ENCODE peak calls at places on chromosome 12, in four cellular contexts. R, U, Y and H are unnamed samples.

GRCh38 chr12:113658030-113658655 is 186.5 kb upstream of the LHX5 start:
- DNase-seq in R (no peak), Y (no peak), U (no peak), H (no peak)

GRCh38 chr12:4164591-4165558 is 108.7 kb upstream of the CCND2 start:
- DNase-seq in U (no peak), Y (peak; percentile 62), R (peak; percentile 55), H (peak; percentile 13)

GRCh38 chr12:114614040-114614439 is 69.9 kb downstream of the TBX3 start:
- DNase-seq in Y (no peak), R (no peak), U (no peak), H (no peak)

GRCh38 chr12:1834186-1834925 is 14.0 kb downstream of the LRTM2 start:
- DNase-seq in Y (no peak), U (no peak), R (no peak), H (no peak)

GRCh38 chr12:124399622-124400021 is 104.7 kb downstream of the RFLNA start:
- DNase-seq in Y (peak; percentile 62), U (peak; percentile 33), R (no peak), H (peak; percentile 29)

GRCh38 chr12:71415336-71416231 is 24.0 kb upstream of the LGR5 start:
- DNase-seq in U (peak; percentile 66), Y (no peak), R (peak; percentile 31), H (peak; percentile 70)

GRCh38 chr12:120836119-120836684 is 68.0 kb downstream of the SPPL3 start:
- DNase-seq in U (no peak), Y (no peak), R (no peak), H (no peak)

GRCh38 chr12:113276946-113277500 is 55.8 kb downstream of the TPCN1 start:
- DNase-seq in Y (no peak), R (no peak), U (no peak), H (no peak)

GRCh38 chr12:115037830-115038229 is 353.9 kb upstream of the TBX3 start:
- DNase-seq in Y (no peak), R (no peak), U (no peak), H (no peak)

GRCh38 chr12:46702581-46703344 is 123.0 kb downstream of the SLC38A4 start:
- DNase-seq in Y (no peak), R (no peak), U (no peak), H (no peak)

GRCh38 chr12:111447571-111448265 is 42.0 kb downstream of the SH2B3 start:
- DNase-seq in U (no peak), Y (no peak), R (no peak), H (no peak)
- TF ChIP-seq POLR2A in U (no peak), Y (no peak), R (no peak), H (no peak)

DNA sequence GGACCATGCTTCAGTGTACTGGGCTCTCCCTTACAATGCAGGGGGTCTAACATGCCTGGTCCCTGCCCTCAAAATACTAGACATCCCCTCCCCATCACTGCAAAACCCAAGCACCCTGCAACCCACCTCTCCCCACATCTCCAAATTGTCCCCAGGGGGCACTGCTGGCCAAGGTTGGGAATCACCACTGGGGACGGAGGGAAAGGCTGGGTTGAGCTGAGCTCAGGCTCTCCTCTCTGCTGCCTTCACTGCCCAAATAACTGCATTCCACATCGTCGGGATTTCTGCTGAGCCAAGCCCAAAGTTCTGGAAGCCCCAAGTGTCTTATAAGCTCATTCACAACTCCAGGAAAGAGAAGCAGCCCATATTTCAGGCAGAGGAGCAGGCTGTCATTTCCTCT is 69.6 kb downstream of the NT5DC3 start:
- DNase-seq in U (peak; percentile 67), Y (no peak), R (peak; percentile 49), H (peak; percentile 40)
- TF ChIP-seq POLR2A in U (no peak), Y (no peak), R (no peak), H (no peak)

GRCh38 chr12:65836419-65837197 is 12.3 kb downstream of the HMGA2 start:
- DNase-seq in Y (no peak), R (no peak), U (no peak), H (no peak)
- TF ChIP-seq POLR2A in Y (no peak), R (no peak), U (no peak), H (no peak)

GRCh38 chr12:11758838-11759509 is 109.5 kb downstream of the ETV6 start:
- DNase-seq in R (no peak), Y (no peak), U (no peak), H (no peak)
- TF ChIP-seq POLR2A in R (no peak), Y (no peak), U (no peak), H (no peak)

GRCh38 chr12:109777544-109777943 is 55.7 kb downstream of the TRPV4 start:
- DNase-seq in R (no peak), U (peak; percentile 66), Y (peak; percentile 54), H (peak; percentile 48)
- TF ChIP-seq POLR2A in R (no peak), U (no peak), Y (no peak), H (no peak)

DNA sequence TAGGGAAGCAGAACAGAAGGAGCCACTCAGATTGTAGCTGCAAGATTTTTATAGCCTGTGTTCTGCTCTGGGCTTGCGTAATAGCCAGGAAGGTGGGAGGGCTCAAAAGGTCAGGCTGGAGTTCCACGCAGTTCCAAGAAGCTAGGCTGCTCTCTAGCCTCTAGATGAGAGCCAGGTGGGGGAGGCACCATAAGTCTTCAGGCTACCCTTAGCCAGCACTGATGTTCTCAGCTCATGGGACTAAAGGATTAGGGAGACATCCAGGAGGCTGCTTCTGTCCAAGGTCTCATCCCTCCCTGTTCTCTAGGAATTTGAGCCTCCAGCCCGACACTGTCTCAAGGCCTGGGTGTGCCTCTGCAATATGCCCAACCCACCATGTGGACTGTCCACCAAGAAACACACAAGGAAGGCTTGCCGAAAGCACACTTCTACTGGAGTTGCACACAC is 1.7 kb downstream of the LMBR1L start:
- DNase-seq in Y (no peak), U (no peak), R (peak; percentile 81), H (no peak)
- TF ChIP-seq POLR2A in Y (no peak), U (no peak), R (peak; percentile 73), H (no peak)

GRCh38 chr12:49030714-49031572 is 12.4 kb upstream of the PRKAG1 start:
- DNase-seq in R (no peak), U (no peak), Y (peak; percentile 14), H (no peak)
- TF ChIP-seq POLR2A in R (no peak), U (no peak), Y (peak; percentile 30), H (no peak)

DNA sequence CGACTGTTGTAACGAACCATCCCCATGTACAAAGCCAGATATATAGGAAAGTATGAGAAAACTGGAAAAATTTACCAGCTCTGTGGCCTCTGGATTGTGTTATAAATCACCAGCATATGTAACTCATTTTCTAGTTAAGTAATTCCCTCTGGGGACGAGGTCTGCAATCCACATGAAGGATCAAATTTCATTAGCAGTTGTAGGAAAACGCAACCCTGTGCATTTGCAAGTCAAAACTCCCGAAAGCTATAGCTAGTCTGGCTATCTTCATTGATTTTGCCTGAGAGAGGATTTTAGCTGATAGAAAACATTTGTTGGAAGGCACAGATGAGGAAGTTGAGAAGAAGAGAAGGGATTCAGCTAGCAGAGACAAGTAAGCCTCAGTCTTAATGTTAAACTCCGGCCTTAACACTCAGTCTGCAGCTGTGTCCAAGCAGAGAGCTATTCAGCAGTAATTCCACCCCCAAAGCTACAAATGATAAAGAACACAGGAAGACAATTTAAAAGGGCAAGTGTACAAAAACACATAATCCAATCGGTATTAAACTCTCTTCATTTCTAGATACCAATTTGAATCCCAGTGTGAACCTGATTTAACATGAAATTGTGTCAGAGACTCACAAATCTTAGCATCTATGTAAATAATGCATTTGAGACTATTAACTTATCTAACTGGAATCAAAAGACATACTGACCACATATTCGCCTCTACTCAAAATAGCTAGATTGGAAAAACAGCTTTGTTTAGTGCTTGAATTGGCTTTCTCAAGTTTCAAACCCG is 54.2 kb upstream of the CERS5 start:
- DNase-seq in Y (no peak), U (peak; percentile 31), R (no peak), H (no peak)
- TF ChIP-seq POLR2A in Y (peak; percentile 37), U (no peak), R (peak; percentile 49), H (no peak)